ENCODE peak calls at places on chromosomes 11 and 22, in ten cellular contexts. C, P, H, Z, N, J, I, G, L and R are unnamed samples.

GRCh38 chr22:20741634-20742581 is 32.0 kb upstream of the SERPIND1 start:
- DNase-seq in C (peak), P (peak), H (no peak), Z (peak), N (peak), J (peak), I (peak), G (peak), L (peak), R (peak)

GRCh38 chr11:1152316-1153104 is 5.2 kb upstream of the MUC5AC start:
- DNase-seq in C (peak), P (no peak), H (peak), Z (peak), N (peak), J (peak), I (no peak), G (no peak), L (peak), R (peak)

GRCh38 chr11:68012843-68013610 is 2.9 kb downstream of the ALDH3B1 start:
- DNase-seq in C (peak), P (no peak), H (no peak), Z (no peak), N (peak), J (peak), I (no peak), G (peak), L (peak), R (peak)

GRCh38 chr11:73384871-73385692 is 8.9 kb downstream of the RELT start:
- DNase-seq in C (no peak), P (peak), H (no peak), Z (no peak), N (no peak), J (peak), I (no peak), G (no peak), L (peak), R (no peak)

GRCh38 chr11:119055901-119056300 is 1.1 kb downstream of the HYOU1 start:
- DNase-seq in C (peak), P (peak), H (no peak), Z (peak), N (peak), J (peak), I (peak), G (no peak), L (peak), R (peak)

GRCh38 chr11:79129702-79130101 is 311.1 kb downstream of the TENM4 start:
- DNase-seq in C (no peak), P (no peak), H (no peak), Z (no peak), N (no peak), J (no peak), I (no peak), G (no peak), L (no peak), R (no peak)

GRCh38 chr22:44758354-44758969 is 6.1 kb downstream of the ARHGAP8 start:
- DNase-seq in C (peak), P (no peak), H (no peak), Z (no peak), N (no peak), J (peak), I (no peak), G (no peak), L (peak), R (peak)

GRCh38 chr22:30578481-30578880 is 4.0 kb upstream of the GAL3ST1 start:
- DNase-seq in C (no peak), P (no peak), H (no peak), Z (no peak), N (no peak), J (no peak), I (no peak), G (no peak), L (no peak), R (no peak)

GRCh38 chr11:128553662-128554392 is 33.5 kb downstream of the ETS1 start:
- DNase-seq in C (peak), P (peak), H (no peak), Z (no peak), N (peak), J (peak), I (no peak), G (no peak), L (peak), R (peak)

GRCh38 chr11:90134420-90135003 is at the start of gene NAALAD2:
- DNase-seq in C (peak), P (no peak), H (no peak), Z (no peak), N (peak), J (peak), I (no peak), G (peak), L (peak), R (peak)

GRCh38 chr11:130865091-130865771 is 51.0 kb downstream of the SNX19 start:
- DNase-seq in C (no peak), P (no peak), H (no peak), Z (no peak), N (no peak), J (no peak), I (no peak), G (no peak), L (no peak), R (no peak)

GRCh38 chr11:134349802-134350355 is 18.1 kb downstream of the GLB1L2 start:
- DNase-seq in C (no peak), P (no peak), H (no peak), Z (no peak), N (no peak), J (no peak), I (no peak), G (no peak), L (no peak), R (no peak)

GRCh38 chr11:62438641-62439040 is 19.8 kb downstream of the SCGB1A1 start:
- DNase-seq in C (no peak), P (no peak), H (no peak), Z (no peak), N (no peak), J (no peak), I (no peak), G (no peak), L (no peak), R (no peak)

GRCh38 chr11:1792461-1792860 is 28.7 kb upstream of the CTSD start:
- DNase-seq in C (no peak), P (no peak), H (no peak), Z (no peak), N (no peak), J (no peak), I (no peak), G (no peak), L (no peak), R (no peak)

GRCh38 chr11:15551897-15552851 is 437.5 kb downstream of the INSC start:
- DNase-seq in C (no peak), P (no peak), H (no peak), Z (no peak), N (no peak), J (no peak), I (no peak), G (no peak), L (no peak), R (no peak)

GRCh38 chr11:28833670-28834069 is 725.5 kb downstream of the METTL15 start:
- DNase-seq in C (peak), P (no peak), H (no peak), Z (no peak), N (peak), J (peak), I (no peak), G (no peak), L (peak), R (peak)

GRCh38 chr11:44574620-44575287 is 9.3 kb downstream of the CD82 start:
- DNase-seq in C (peak), P (no peak), H (no peak), Z (peak), N (no peak), J (peak), I (peak), G (no peak), L (peak), R (peak)

GRCh38 chr11:125338886-125339811 is 156.9 kb downstream of the FEZ1 start:
- DNase-seq in C (no peak), P (no peak), H (no peak), Z (peak), N (no peak), J (no peak), I (no peak), G (peak), L (no peak), R (peak)

GRCh38 chr11:108886608-108887007 is 221.7 kb downstream of the DDX10 start:
- DNase-seq in C (peak), P (no peak), H (no peak), Z (no peak), N (peak), J (peak), I (no peak), G (no peak), L (peak), R (peak)

GRCh38 chr11:37973926-37974325 is 1375.9 kb upstream of the RAG2 start:
- DNase-seq in C (no peak), P (no peak), H (no peak), Z (no peak), N (no peak), J (peak), I (no peak), G (no peak), L (no peak), R (peak)

GRCh38 chr22:10961043-10961860 is 4566.7 kb upstream of the OR11H1 start:
- DNase-seq in C (no peak), P (no peak), H (no peak), Z (no peak), N (no peak), J (no peak), I (no peak), G (no peak), L (no peak), R (no peak)

GRCh38 chr11:34812905-34813576 is 103.1 kb downstream of the APIP start:
- DNase-seq in C (no peak), P (no peak), H (no peak), Z (no peak), N (no peak), J (no peak), I (no peak), G (no peak), L (no peak), R (no peak)

GRCh38 chr11:109604506-109604905 is 182.5 kb downstream of the C11orf87 start:
- DNase-seq in C (no peak), P (no peak), H (no peak), Z (no peak), N (no peak), J (peak), I (no peak), G (no peak), L (peak), R (peak)

GRCh38 chr11:130211781-130212401 is 52.3 kb downstream of the ST14 start:
- DNase-seq in C (no peak), P (no peak), H (no peak), Z (peak), N (no peak), J (no peak), I (no peak), G (no peak), L (no peak), R (no peak)

GRCh38 chr11:126567419-126567818 is 211.9 kb downstream of the ST3GAL4 start:
- DNase-seq in C (no peak), P (no peak), H (no peak), Z (no peak), N (no peak), J (no peak), I (no peak), G (no peak), L (no peak), R (no peak)

GRCh38 chr11:47380078-47380477 is 1.7 kb upstream of the SPI1 start:
- DNase-seq in C (no peak), P (no peak), H (no peak), Z (no peak), N (no peak), J (no peak), I (no peak), G (no peak), L (no peak), R (no peak)

GRCh38 chr11:119460582-119460981 is 37.6 kb upstream of the THY1 start:
- DNase-seq in C (no peak), P (peak), H (no peak), Z (no peak), N (no peak), J (peak), I (no peak), G (no peak), L (no peak), R (peak)

GRCh38 chr22:21915624-21916308 is 36.9 kb downstream of the PPM1F start:
- DNase-seq in C (no peak), P (no peak), H (no peak), Z (no peak), N (no peak), J (no peak), I (no peak), G (no peak), L (no peak), R (no peak)

GRCh38 chr11:75547617-75548054 is 14.4 kb upstream of the SERPINH1 start:
- DNase-seq in C (peak), P (peak), H (no peak), Z (peak), N (peak), J (peak), I (peak), G (peak), L (peak), R (peak)

GRCh38 chr11:85170184-85170583 is 457.0 kb downstream of the DLG2 start:
- DNase-seq in C (peak), P (no peak), H (no peak), Z (no peak), N (peak), J (no peak), I (no peak), G (no peak), L (peak), R (no peak)

GRCh38 chr11:86003654-86004053 is 65.2 kb downstream of the PICALM start:
- DNase-seq in C (no peak), P (no peak), H (no peak), Z (no peak), N (no peak), J (no peak), I (no peak), G (no peak), L (no peak), R (no peak)

GRCh38 chr22:19815823-19816290 is 38.8 kb downstream of the GNB1L start:
- DNase-seq in C (no peak), P (no peak), H (no peak), Z (no peak), N (no peak), J (no peak), I (no peak), G (no peak), L (no peak), R (no peak)

GRCh38 chr22:27780161-27780575 is 21.4 kb downstream of the MN1 start:
- DNase-seq in C (no peak), P (no peak), H (no peak), Z (no peak), N (no peak), J (no peak), I (no peak), G (no peak), L (no peak), R (peak)

GRCh38 chr11:43723617-43724016 is 43.1 kb downstream of the HSD17B12 start:
- DNase-seq in C (no peak), P (no peak), H (no peak), Z (no peak), N (no peak), J (no peak), I (no peak), G (no peak), L (no peak), R (no peak)

GRCh38 chr11:106061249-106061794 is 15.8 kb downstream of the KBTBD3 start:
- DNase-seq in C (no peak), P (no peak), H (no peak), Z (no peak), N (no peak), J (no peak), I (no peak), G (no peak), L (no peak), R (no peak)

GRCh38 chr11:75319035-75319877 is 32.2 kb downstream of the ARRB1 start:
- DNase-seq in C (no peak), P (no peak), H (no peak), Z (no peak), N (no peak), J (no peak), I (no peak), G (no peak), L (peak), R (no peak)

GRCh38 chr11:36746886-36747710 is 149.1 kb upstream of the RAG2 start:
- DNase-seq in C (peak), P (peak), H (peak), Z (peak), N (peak), J (peak), I (peak), G (peak), L (peak), R (peak)

GRCh38 chr11:3830741-3831140 is 10.0 kb downstream of the RHOG start:
- DNase-seq in C (no peak), P (no peak), H (no peak), Z (no peak), N (no peak), J (no peak), I (no peak), G (no peak), L (no peak), R (no peak)

GRCh38 chr11:111598546-111598945 is 3.7 kb upstream of the SIK2 start:
- DNase-seq in C (no peak), P (no peak), H (no peak), Z (no peak), N (no peak), J (peak), I (no peak), G (no peak), L (peak), R (peak)